ENCODE peak calls at places on chromosomes 12 and 14, in ten cellular contexts. One of them, this sample, is unnamed.

GRCh38 chr12:119949594-119949993 is 39.4 kb upstream of the BICDL1 start:
- DNase-seq in astrocyte: no peak
- DNase-seq in Peyer's patch: no peak
- DNase-seq in gastrocnemius medialis: no peak
- DNase-seq in GM23248: no peak
- DNase-seq in ovary: no peak
- DNase-seq in neural progenitor cell: no peak
- DNase-seq in adrenal gland: no peak
- DNase-seq in aorta: no peak
- DNase-seq in GM23338: no peak
- DNase-seq in this sample: no peak

GRCh38 chr14:69648480-69649414 is 37.4 kb downstream of the SUSD6 start:
- DNase-seq in neural progenitor cell: no peak
- DNase-seq in gastrocnemius medialis: no peak
- DNase-seq in aorta: no peak
- DNase-seq in astrocyte: peak; percentile 75
- DNase-seq in Peyer's patch: no peak
- DNase-seq in GM23338: no peak
- DNase-seq in adrenal gland: no peak
- DNase-seq in ovary: no peak
- DNase-seq in GM23248: peak; percentile 75
- DNase-seq in this sample: no peak

GRCh38 chr12:128268348-128268725 is 1.4 kb downstream of the TMEM132C start:
- DNase-seq in astrocyte: no peak
- DNase-seq in ovary: no peak
- DNase-seq in aorta: no peak
- DNase-seq in adrenal gland: no peak
- DNase-seq in neural progenitor cell: peak; percentile 40
- DNase-seq in gastrocnemius medialis: no peak
- DNase-seq in GM23248: no peak
- DNase-seq in GM23338: peak; percentile 1
- DNase-seq in Peyer's patch: no peak
- DNase-seq in this sample: no peak

GRCh38 chr12:73308747-73309146 is 1036.6 kb downstream of the TRHDE start:
- DNase-seq in GM23248: no peak
- DNase-seq in ovary: no peak
- DNase-seq in neural progenitor cell: no peak
- DNase-seq in adrenal gland: no peak
- DNase-seq in Peyer's patch: no peak
- DNase-seq in aorta: no peak
- DNase-seq in GM23338: no peak
- DNase-seq in gastrocnemius medialis: no peak
- DNase-seq in astrocyte: no peak
- DNase-seq in this sample: no peak

GRCh38 chr12:113016796-113017195 is 38.5 kb downstream of the OAS2 start:
- DNase-seq in Peyer's patch: no peak
- DNase-seq in adrenal gland: no peak
- DNase-seq in GM23338: no peak
- DNase-seq in ovary: no peak
- DNase-seq in GM23248: no peak
- DNase-seq in gastrocnemius medialis: no peak
- DNase-seq in neural progenitor cell: no peak
- DNase-seq in astrocyte: no peak
- DNase-seq in aorta: no peak
- DNase-seq in this sample: no peak

GRCh38 chr14:31222834-31223233 is 15.2 kb upstream of the HECTD1 start:
- DNase-seq in aorta: no peak
- DNase-seq in adrenal gland: no peak
- DNase-seq in gastrocnemius medialis: no peak
- DNase-seq in ovary: no peak
- DNase-seq in GM23338: no peak
- DNase-seq in GM23248: no peak
- DNase-seq in astrocyte: no peak
- DNase-seq in neural progenitor cell: no peak
- DNase-seq in Peyer's patch: no peak
- DNase-seq in this sample: no peak

GRCh38 chr14:29927596-29928341 is at the start of gene PRKD1:
- DNase-seq in GM23248: peak; percentile 76
- DNase-seq in ovary: peak; percentile 64
- DNase-seq in astrocyte: peak; percentile 66
- DNase-seq in adrenal gland: peak; percentile 72
- DNase-seq in Peyer's patch: peak; percentile 59
- DNase-seq in gastrocnemius medialis: peak; percentile 25
- DNase-seq in neural progenitor cell: peak; percentile 87
- DNase-seq in GM23338: peak; percentile 73
- DNase-seq in aorta: peak; percentile 70
- DNase-seq in this sample: peak; percentile 62

GRCh38 chr12:46382425-46382973 is 9.9 kb upstream of the SLC38A2 start:
- DNase-seq in GM23338: no peak
- DNase-seq in GM23248: peak; percentile 63
- DNase-seq in astrocyte: no peak
- DNase-seq in ovary: no peak
- DNase-seq in gastrocnemius medialis: peak; percentile 39
- DNase-seq in Peyer's patch: no peak
- DNase-seq in adrenal gland: no peak
- DNase-seq in aorta: peak; percentile 50
- DNase-seq in neural progenitor cell: no peak
- DNase-seq in this sample: no peak

GRCh38 chr12:131452444-131452860 is 258.4 kb upstream of the SFSWAP start:
- DNase-seq in Peyer's patch: peak; percentile 47
- DNase-seq in adrenal gland: no peak
- DNase-seq in ovary: no peak
- DNase-seq in astrocyte: no peak
- DNase-seq in gastrocnemius medialis: no peak
- DNase-seq in GM23248: no peak
- DNase-seq in neural progenitor cell: peak; percentile 54
- DNase-seq in aorta: no peak
- DNase-seq in GM23338: peak; percentile 77
- DNase-seq in this sample: no peak

GRCh38 chr14:88300817-88301216 is 22.3 kb downstream of the KCNK10 start:
- DNase-seq in GM23248: no peak
- DNase-seq in aorta: no peak
- DNase-seq in astrocyte: no peak
- DNase-seq in Peyer's patch: no peak
- DNase-seq in adrenal gland: no peak
- DNase-seq in neural progenitor cell: no peak
- DNase-seq in GM23338: no peak
- DNase-seq in gastrocnemius medialis: no peak
- DNase-seq in ovary: no peak
- DNase-seq in this sample: no peak

GRCh38 chr12:4412056-4412455 is 32.5 kb upstream of the FGF23 start:
- DNase-seq in neural progenitor cell: no peak
- DNase-seq in astrocyte: no peak
- DNase-seq in gastrocnemius medialis: no peak
- DNase-seq in adrenal gland: no peak
- DNase-seq in Peyer's patch: no peak
- DNase-seq in aorta: no peak
- DNase-seq in GM23338: no peak
- DNase-seq in ovary: no peak
- DNase-seq in GM23248: no peak
- DNase-seq in this sample: no peak

GRCh38 chr14:60302663-60303062 is 53.6 kb downstream of the PPM1A start:
- DNase-seq in GM23338: peak; percentile 55
- DNase-seq in GM23248: no peak
- DNase-seq in neural progenitor cell: no peak
- DNase-seq in astrocyte: no peak
- DNase-seq in gastrocnemius medialis: no peak
- DNase-seq in aorta: no peak
- DNase-seq in adrenal gland: no peak
- DNase-seq in Peyer's patch: no peak
- DNase-seq in ovary: no peak
- DNase-seq in this sample: no peak

GRCh38 chr12:2792670-2793500 is 1.9 kb upstream of the FKBP4 start:
- DNase-seq in gastrocnemius medialis: no peak
- DNase-seq in GM23338: no peak
- DNase-seq in GM23248: no peak
- DNase-seq in neural progenitor cell: peak; percentile 40
- DNase-seq in ovary: no peak
- DNase-seq in astrocyte: no peak
- DNase-seq in adrenal gland: no peak
- DNase-seq in aorta: no peak
- DNase-seq in Peyer's patch: no peak
- DNase-seq in this sample: no peak

GRCh38 chr12:57479376-57480115 is at the start of gene ARHGAP9:
- DNase-seq in neural progenitor cell: no peak
- DNase-seq in adrenal gland: no peak
- DNase-seq in GM23338: no peak
- DNase-seq in GM23248: no peak
- DNase-seq in Peyer's patch: peak; percentile 82
- DNase-seq in aorta: no peak
- DNase-seq in ovary: no peak
- DNase-seq in gastrocnemius medialis: no peak
- DNase-seq in astrocyte: no peak
- DNase-seq in this sample: no peak

GRCh38 chr12:10153271-10154144 is 18.4 kb downstream of the OLR1 start:
- DNase-seq in ovary: peak; percentile 64
- DNase-seq in Peyer's patch: peak; percentile 77
- DNase-seq in aorta: peak; percentile 82
- DNase-seq in gastrocnemius medialis: peak; percentile 64
- DNase-seq in adrenal gland: peak; percentile 77
- DNase-seq in astrocyte: peak; percentile 51
- DNase-seq in GM23248: peak; percentile 85
- DNase-seq in neural progenitor cell: peak; percentile 88
- DNase-seq in GM23338: peak; percentile 86
- DNase-seq in this sample: peak; percentile 83

GRCh38 chr12:123113038-123113437 is 37.9 kb downstream of the PITPNM2 start:
- DNase-seq in astrocyte: no peak
- DNase-seq in GM23338: no peak
- DNase-seq in GM23248: no peak
- DNase-seq in gastrocnemius medialis: no peak
- DNase-seq in neural progenitor cell: no peak
- DNase-seq in adrenal gland: no peak
- DNase-seq in ovary: no peak
- DNase-seq in Peyer's patch: no peak
- DNase-seq in aorta: no peak
- DNase-seq in this sample: no peak

GRCh38 chr12:93122569-93123091 is 193.5 kb upstream of the EEA1 start:
- DNase-seq in Peyer's patch: no peak
- DNase-seq in GM23248: no peak
- DNase-seq in astrocyte: no peak
- DNase-seq in ovary: no peak
- DNase-seq in gastrocnemius medialis: no peak
- DNase-seq in aorta: no peak
- DNase-seq in adrenal gland: no peak
- DNase-seq in GM23338: no peak
- DNase-seq in neural progenitor cell: no peak
- DNase-seq in this sample: no peak
- H3K4me3 ChIP-seq in Peyer's patch: no peak overlapping the region
- H3K4me3 ChIP-seq in GM23248: no peak overlapping the region
- H3K4me3 ChIP-seq in astrocyte: no peak overlapping the region
- H3K4me3 ChIP-seq in ovary: no peak overlapping the region
- H3K4me3 ChIP-seq in gastrocnemius medialis: no peak overlapping the region
- H3K4me3 ChIP-seq in aorta: no peak overlapping the region
- H3K4me3 ChIP-seq in adrenal gland: no peak overlapping the region
- H3K4me3 ChIP-seq in GM23338: no peak overlapping the region
- H3K4me3 ChIP-seq in neural progenitor cell: no peak overlapping the region
- H3K4me3 ChIP-seq in this sample: no peak overlapping the region

GRCh38 chr14:100668352-100668751 is 58.3 kb upstream of the DLK1 start:
- DNase-seq in GM23248: no peak
- DNase-seq in aorta: no peak
- DNase-seq in GM23338: no peak
- DNase-seq in ovary: no peak
- DNase-seq in Peyer's patch: no peak
- DNase-seq in astrocyte: no peak
- DNase-seq in gastrocnemius medialis: no peak
- DNase-seq in adrenal gland: no peak
- DNase-seq in neural progenitor cell: no peak
- DNase-seq in this sample: no peak
- H3K4me1 ChIP-seq in GM23248: peaks cover 4% of the 10 kb centered on the region
- H3K4me1 ChIP-seq in aorta: no peaks in the 10 kb centered on the region
- H3K4me1 ChIP-seq in GM23338: no peaks in the 10 kb centered on the region
- H3K4me1 ChIP-seq in ovary: peaks cover 18% of the 10 kb centered on the region
- H3K4me1 ChIP-seq in Peyer's patch: peaks cover 3% of the 10 kb centered on the region
- H3K4me1 ChIP-seq in astrocyte: peaks cover 5% of the 10 kb centered on the region
- H3K4me1 ChIP-seq in gastrocnemius medialis: peaks cover 12% of the 10 kb centered on the region
- H3K4me1 ChIP-seq in adrenal gland: peaks cover 61% of the 10 kb centered on the region
- H3K4me1 ChIP-seq in neural progenitor cell: peaks cover 41% of the 10 kb centered on the region
- H3K4me1 ChIP-seq in this sample: no peaks in the 10 kb centered on the region

GRCh38 chr12:16606117-16606200 is at the start of gene LMO3:
- DNase-seq in astrocyte: no peak
- DNase-seq in ovary: no peak
- DNase-seq in GM23248: no peak
- DNase-seq in Peyer's patch: no peak
- DNase-seq in aorta: no peak
- DNase-seq in neural progenitor cell: no peak
- DNase-seq in gastrocnemius medialis: no peak
- DNase-seq in adrenal gland: no peak
- DNase-seq in GM23338: no peak
- DNase-seq in this sample: no peak
- H3K4me3 ChIP-seq in astrocyte: peak within 1 kb of the TSS; percentile 75
- H3K4me3 ChIP-seq in ovary: peak within 1 kb of the TSS; percentile 40
- H3K4me3 ChIP-seq in GM23248: peak within 1 kb of the TSS; percentile 83
- H3K4me3 ChIP-seq in Peyer's patch: peak within 1 kb of the TSS; percentile 18
- H3K4me3 ChIP-seq in aorta: peak within 1 kb of the TSS; percentile 80
- H3K4me3 ChIP-seq in neural progenitor cell: peak within 1 kb of the TSS; percentile 62
- H3K4me3 ChIP-seq in gastrocnemius medialis: peak within 1 kb of the TSS; percentile 37
- H3K4me3 ChIP-seq in adrenal gland: peak within 1 kb of the TSS; percentile 32
- H3K4me3 ChIP-seq in GM23338: peak within 1 kb of the TSS; percentile 85
- H3K4me3 ChIP-seq in this sample: peak within 1 kb of the TSS; percentile 48

GRCh38 chr12:56128669-56129209 is 672 bp downstream of the ESYT1 start:
- DNase-seq in neural progenitor cell: no peak
- DNase-seq in GM23338: no peak
- DNase-seq in astrocyte: no peak
- DNase-seq in Peyer's patch: peak; percentile 59
- DNase-seq in GM23248: peak; percentile 66
- DNase-seq in adrenal gland: no peak
- DNase-seq in gastrocnemius medialis: peak; percentile 39
- DNase-seq in aorta: peak; percentile 59
- DNase-seq in ovary: no peak
- DNase-seq in this sample: no peak
- H3K4me1 ChIP-seq in neural progenitor cell: peaks cover 18% of the 10 kb centered on the region
- H3K4me1 ChIP-seq in GM23338: peaks cover 17% of the 10 kb centered on the region
- H3K4me1 ChIP-seq in astrocyte: peaks cover 13% of the 10 kb centered on the region
- H3K4me1 ChIP-seq in Peyer's patch: peaks cover 4% of the 10 kb centered on the region
- H3K4me1 ChIP-seq in GM23248: peaks cover 20% of the 10 kb centered on the region
- H3K4me1 ChIP-seq in adrenal gland: peaks cover 47% of the 10 kb centered on the region
- H3K4me1 ChIP-seq in gastrocnemius medialis: peaks cover 46% of the 10 kb centered on the region
- H3K4me1 ChIP-seq in aorta: peaks cover 5% of the 10 kb centered on the region
- H3K4me1 ChIP-seq in ovary: peaks cover 9% of the 10 kb centered on the region
- H3K4me1 ChIP-seq in this sample: peaks cover 40% of the 10 kb centered on the region